ENCODE peak calls at places on chromosomes 3 and 15, in ten cellular contexts. H is non-pigmented ciliary epithelial cell; V is activated T-cell treated with anti-CD3 and anti-CD28 coated beads, Interleukin-2, amount 50 U/mL, for 1 hour; S is LoVo; I is spleen; X is colonic mucosa; G is GM12891; M is Right ventricle myocardium superior; B is anterior cingulate cortex; J is BJ. P is an unnamed sample.

GRCh38 chr3:11600501-11601282 is 43.0 kb downstream of the VGLL4 start:
- DNase-seq in H (peak; percentile 97), V (no peak), S (no peak), I (no peak), X (no peak), G (no peak), M (peak; percentile 74), B (no peak), J (peak; percentile 100), P (peak; percentile 65)

GRCh38 chr15:92906563-92907081 is 6.5 kb downstream of the CHD2 start:
- DNase-seq in H (no peak), V (no peak), S (peak; percentile 80), I (no peak), X (peak; percentile 65), G (no peak), M (no peak), B (no peak), J (no peak), P (no peak)

GRCh38 chr15:77667351-77667750 is 34.6 kb upstream of the LINGO1 start:
- DNase-seq in H (no peak), V (no peak), S (no peak), I (no peak), X (no peak), G (no peak), M (no peak), B (no peak), J (no peak), P (no peak)

GRCh38 chr3:174333640-174334039 is 525.5 kb upstream of the NAALADL2 start:
- DNase-seq in H (no peak), V (no peak), S (no peak), I (no peak), X (no peak), G (no peak), M (no peak), B (no peak), J (no peak), P (no peak)

GRCh38 chr15:64102497-64102896 is 6.7 kb downstream of the SNX1 start:
- DNase-seq in H (no peak), V (no peak), S (no peak), I (no peak), X (no peak), G (no peak), M (no peak), B (no peak), J (no peak), P (no peak)

GRCh38 chr15:62835351-62835750 is 207.2 kb upstream of the TPM1 start:
- DNase-seq in H (no peak), V (no peak), S (no peak), I (no peak), X (no peak), G (no peak), M (peak; percentile 61), B (no peak), J (no peak), P (no peak)

GRCh38 chr3:136787226-136787793 is 31.6 kb upstream of the SLC35G2 start:
- DNase-seq in H (no peak), V (no peak), S (no peak), I (no peak), X (peak; percentile 19), G (peak; percentile 49), M (no peak), B (no peak), J (no peak), P (peak; percentile 18)

GRCh38 chr15:36903922-36904479 is 196.3 kb downstream of the MEIS2 start:
- DNase-seq in H (no peak), V (no peak), S (peak; percentile 58), I (no peak), X (no peak), G (no peak), M (no peak), B (no peak), J (no peak), P (no peak)

GRCh38 chr3:124053871-124054270 is 61.9 kb upstream of the ROPN1 start:
- DNase-seq in H (no peak), V (no peak), S (no peak), I (no peak), X (no peak), G (no peak), M (no peak), B (no peak), J (no peak), P (no peak)

P was measured in transverse colon.